ENCODE peak calls at places on chromosomes 4 and X, in four cellular contexts. I is T follicular helper cell, B is WTC11, Z is AG08396. R is an unnamed sample.

GRCh38 chr4:19803406-19803805 is 448.3 kb upstream of the SLIT2 start:
- DNase-seq in B (no peak), I (no peak), Z (no peak), R (no peak)

GRCh38 chr4:128871948-128872347 is 62.4 kb downstream of the JADE1 start:
- DNase-seq in B (no peak), I (no peak), Z (peak), R (no peak)

GRCh38 chr4:28464823-28465222 is 1604.2 kb downstream of the STIM2 start:
- DNase-seq in B (no peak), Z (no peak), I (no peak), R (no peak)

GRCh38 chrX:155747520-155747919 is 133.6 kb upstream of the VAMP7 start:
- DNase-seq in Z (no peak), B (no peak), I (no peak), R (no peak)

GRCh38 chr4:80500593-80500992 is 165.1 kb downstream of the CFAP299 start:
- DNase-seq in Z (no peak), B (no peak), I (no peak), R (no peak)

GRCh38 chrX:545488-545887 is 85.1 kb upstream of the SHOX start:
- DNase-seq in Z (no peak), I (no peak), B (no peak), R (no peak)

GRCh38 chr4:4344915-4345527 is 41.9 kb upstream of the NSG1 start:
- DNase-seq in I (no peak), Z (no peak), B (no peak), R (no peak)

GRCh38 chr4:148935179-148935578 is 493.0 kb upstream of the NR3C2 start:
- DNase-seq in B (no peak), Z (no peak), I (no peak), R (no peak)

GRCh38 chr4:166335256-166335938 is 462.4 kb downstream of the TLL1 start:
- DNase-seq in Z (no peak), B (no peak), I (no peak), R (no peak)

GRCh38 chr4:177528620-177529019 is 86.4 kb upstream of the AGA start:
- DNase-seq in I (no peak), B (no peak), Z (no peak), R (no peak)

GRCh38 chr4:122636697-122637096 is 15.8 kb upstream of the IL21 start:
- DNase-seq in Z (no peak), B (no peak), I (no peak), R (no peak)

GRCh38 chrX:8960809-8961413 is 73.0 kb downstream of the FAM9B start:
- DNase-seq in I (no peak), Z (no peak), B (no peak), R (no peak)

GRCh38 chr4:39614487-39615162 is 24.0 kb downstream of the SMIM14 start:
- DNase-seq in B (no peak), Z (peak), I (no peak), R (no peak)

GRCh38 chr4:48653217-48654014 is 126.7 kb downstream of the FRYL start:
- DNase-seq in Z (peak), B (no peak), I (no peak), R (peak)

GRCh38 chr4:88006956-88007303 is 505 bp upstream of the PKD2 start:
- DNase-seq in Z (no peak), B (peak), I (no peak), R (no peak)

GRCh38 chrX:151225843-151226242 is 49.5 kb downstream of the GPR50 start:
- DNase-seq in B (no peak), I (no peak), Z (no peak), R (no peak)

GRCh38 chrX:78886550-78886949 is 58.6 kb upstream of the P2RY10 start:
- DNase-seq in I (no peak), B (no peak), Z (no peak), R (no peak)

GRCh38 chr4:41120297-41121217 is 93.8 kb downstream of the APBB2 start:
- DNase-seq in I (no peak), B (no peak), Z (peak), R (no peak)

GRCh38 chrX:44012484-44013096 is 39.4 kb upstream of the NDP start:
- DNase-seq in B (no peak), I (no peak), Z (peak), R (peak)

GRCh38 chrX:98448524-98448923 is 1564.8 kb downstream of the RPA4 start:
- DNase-seq in I (no peak), B (peak), Z (no peak), R (no peak)

GRCh38 chr4:88705805-88706518 is 8.3 kb upstream of the NAP1L5 start:
- DNase-seq in Z (peak), B (no peak), I (no peak), R (no peak)